ENCODE peak calls at places on chromosomes 16 and 17, in five cellular contexts. M is upper lobe of left lung, D is HepG2, P is K562, G is GM12878. T is an unnamed sample.

GRCh38 chr16:70572050-70572925 is 48.7 kb downstream of the SF3B3 start:
- ATAC-seq in M (no peak), P (no peak), G (no peak), D (no peak), T (no peak)

GRCh38 chr17:4327638-4328037 is 38.8 kb downstream of the UBE2G1 start:
- ATAC-seq in M (no peak), P (no peak), G (no peak), D (no peak), T (peak)

GRCh38 chr17:78654230-78654824 is 77.1 kb upstream of the DNAH17 start:
- ATAC-seq in D (no peak), G (no peak), M (no peak), P (no peak), T (no peak)

GRCh38 chr17:78534492-78535284 is 42.5 kb downstream of the DNAH17 start:
- ATAC-seq in D (no peak), M (peak), P (no peak), G (no peak), T (peak)

GRCh38 chr16:2042666-2043295 is 4.9 kb downstream of the NTHL1 start:
- ATAC-seq in D (no peak), P (no peak), G (no peak), M (no peak), T (no peak)

GRCh38 chr17:52546493-52546892 is 388.0 kb upstream of the CA10 start:
- ATAC-seq in G (no peak), D (no peak), M (peak), P (no peak), T (no peak)

GRCh38 chr16:22813946-22814325 is at the start of gene HS3ST2:
- ATAC-seq in D (no peak), P (no peak), G (no peak), M (peak), T (peak)

GRCh38 chr16:20844054-20844453 is 37.7 kb downstream of the REXO5 start:
- ATAC-seq in D (no peak), M (no peak), P (no peak), G (no peak), T (no peak)

GRCh38 chr16:982152-983043 is 828 bp downstream of the SOX8 start:
- ATAC-seq in M (no peak), P (no peak), D (no peak), G (no peak), T (no peak)

GRCh38 chr17:67151717-67152116 is 93.3 kb downstream of the HELZ start:
- ATAC-seq in G (no peak), P (no peak), M (no peak), D (peak), T (no peak)

GRCh38 chr17:35786941-35787432 is 8.5 kb downstream of the MMP28 start:
- ATAC-seq in P (peak), M (no peak), D (no peak), G (no peak), T (peak)

GRCh38 chr17:4180791-4181190 is 37.8 kb downstream of the CYB5D2 start:
- ATAC-seq in G (no peak), D (no peak), P (no peak), M (no peak), T (no peak)

GRCh38 chr16:47944589-47944988 is 211.2 kb downstream of the ABCC12 start:
- ATAC-seq in D (no peak), M (no peak), G (no peak), P (no peak), T (no peak)

GRCh38 chr17:27532269-27533067 is 76.2 kb downstream of the KSR1 start:
- ATAC-seq in M (peak), P (peak), G (no peak), D (peak), T (peak)

GRCh38 chr17:67003231-67003630 is 38.7 kb downstream of the CACNG4 start:
- ATAC-seq in D (no peak), P (no peak), G (no peak), M (no peak), T (no peak)

GRCh38 chr17:65385726-65386125 is 175.7 kb downstream of the AXIN2 start:
- ATAC-seq in G (no peak), D (no peak), M (no peak), P (peak), T (no peak)

GRCh38 chr16:81650982-81651562 is 128.0 kb upstream of the PLCG2 start:
- ATAC-seq in M (peak), D (no peak), G (no peak), P (peak), T (peak)

GRCh38 chr16:11602321-11602720 is 15.6 kb upstream of the LITAF start:
- ATAC-seq in D (no peak), P (no peak), G (no peak), M (no peak), T (no peak)

GRCh38 chr17:36640836-36641235 is 39.5 kb downstream of the MRM1 start:
- ATAC-seq in G (no peak), D (no peak), P (no peak), M (no peak), T (no peak)

GRCh38 chr16:23079683-23080221 is 69.5 kb downstream of the USP31 start:
- ATAC-seq in P (no peak), D (peak), M (peak), G (no peak), T (no peak)

GRCh38 chr16:23482778-23483177 is 27.5 kb downstream of the GGA2 start:
- ATAC-seq in G (no peak), M (no peak), D (no peak), P (no peak), T (no peak)

GRCh38 chr16:7938175-7938574 is 605.5 kb downstream of the RBFOX1 start:
- ATAC-seq in D (no peak), M (no peak), P (no peak), G (no peak), T (no peak)

GRCh38 chr17:34436607-34437006 is 73.6 kb upstream of the CCL1 start:
- ATAC-seq in G (no peak), M (peak), P (no peak), D (no peak), T (no peak)

GRCh38 chr17:67258836-67259468 is 14.0 kb upstream of the HELZ start:
- ATAC-seq in P (no peak), M (no peak), G (peak), D (no peak), T (no peak)

GRCh38 chr17:19728114-19728495 is 11.7 kb upstream of the SLC47A2 start:
- ATAC-seq in G (no peak), D (peak), M (peak), P (no peak), T (peak)

GRCh38 chr17:44840936-44841335 is 6.7 kb upstream of the HIGD1B start:
- ATAC-seq in P (no peak), M (no peak), D (no peak), G (no peak), T (no peak)

GRCh38 chr16:86393907-86394626 is 116.3 kb upstream of the FOXF1 start:
- ATAC-seq in D (no peak), G (no peak), P (no peak), M (no peak), T (no peak)

GRCh38 chr16:86390335-86390734 is 120.0 kb upstream of the FOXF1 start:
- ATAC-seq in D (no peak), P (no peak), M (no peak), G (no peak), T (no peak)

GRCh38 chr16:86391486-86391885 is 118.8 kb upstream of the FOXF1 start:
- ATAC-seq in G (no peak), P (no peak), D (no peak), M (no peak), T (no peak)

GRCh38 chr16:86391987-86392386 is 118.3 kb upstream of the FOXF1 start:
- ATAC-seq in G (no peak), P (no peak), D (no peak), M (no peak), T (no peak)

GRCh38 chr16:86392751-86393150 is 117.6 kb upstream of the FOXF1 start:
- ATAC-seq in P (no peak), M (no peak), G (no peak), D (no peak), T (no peak)
- TF ChIP-seq EP300 in P (no peak), M (no peak), G (no peak), D (no peak), T (no peak)

GRCh38 chr16:68231384-68232136 is 4.4 kb downstream of the ESRP2 start:
- ATAC-seq in M (no peak), P (no peak), D (no peak), G (no peak), T (no peak)
- TF ChIP-seq POLR2AphosphoS5 in M (no peak), P (no peak), D (no peak), G (no peak), T (no peak)

GRCh38 chr16:52469775-52470174 is 77.2 kb downstream of the TOX3 start:
- ATAC-seq in G (no peak), D (no peak), M (no peak), P (no peak), T (no peak)
- H3K4me3 ChIP-seq in G (no peak), D (no peak), M (no peak), P (no peak), T (no peak)

DNA sequence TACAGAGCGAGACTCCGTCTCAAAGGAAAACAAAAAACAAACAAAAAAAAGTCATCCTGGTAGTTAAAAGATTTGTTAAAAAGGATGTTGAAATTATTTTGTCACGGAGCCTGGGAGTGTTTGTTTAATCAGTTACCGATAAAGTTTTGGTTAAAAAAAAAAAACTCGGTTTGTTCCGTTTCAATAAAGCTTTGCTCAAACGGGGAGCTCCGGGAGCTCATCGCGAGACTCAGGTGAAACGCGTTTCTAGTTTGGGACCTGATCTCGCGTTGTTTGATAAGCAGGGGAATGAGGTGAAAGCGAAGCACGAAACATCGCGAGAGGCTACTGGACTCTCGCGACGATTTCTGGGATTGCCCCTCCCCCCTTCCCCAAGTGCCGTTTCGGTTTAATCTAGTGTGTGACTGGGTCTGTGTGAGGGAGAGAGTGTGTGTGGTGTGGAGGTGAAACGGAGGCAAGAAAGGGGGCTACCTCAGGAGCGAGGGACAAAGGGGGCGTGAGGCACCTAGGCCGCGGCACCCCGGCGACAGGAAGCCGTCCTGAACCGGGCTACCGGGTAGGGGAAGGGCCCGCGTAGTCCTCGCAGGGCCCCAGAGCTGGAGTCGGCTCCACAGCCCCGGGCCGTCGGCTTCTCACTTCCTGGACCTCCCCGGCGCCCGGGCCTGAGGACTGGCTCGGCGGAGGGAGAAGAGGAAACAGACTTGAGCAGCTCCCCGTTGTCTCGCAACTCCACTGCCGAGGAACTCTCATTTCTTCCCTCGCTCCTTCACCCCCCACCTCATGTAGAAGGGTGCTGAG is at the start of gene CDK12:
- ATAC-seq in P (peak), M (peak), G (peak), D (peak), T (peak)
- TF ChIP-seq EP300 in P (no peak), M (no peak), G (no peak), D (peak), T (no peak)

GRCh38 chr17:81342700-81343070 is 47.6 kb upstream of the SLC38A10 start:
- ATAC-seq in D (no peak), M (no peak), P (no peak), G (no peak), T (no peak)
- TF ChIP-seq POLR2AphosphoS5 in D (no peak), M (no peak), P (no peak), G (no peak), T (no peak)

GRCh38 chr16:85555549-85556455 is 57.3 kb upstream of the GSE1 start:
- ATAC-seq in G (no peak), D (no peak), P (peak), M (no peak), T (no peak)

GRCh38 chr16:85556456-85557082 is 56.6 kb upstream of the GSE1 start:
- ATAC-seq in G (peak), P (no peak), D (no peak), M (no peak), T (peak)

GRCh38 chr16:85554114-85554790 is 58.9 kb upstream of the GSE1 start:
- ATAC-seq in M (peak), G (peak), D (peak), P (peak), T (peak)

GRCh38 chr16:85553436-85554113 is 59.5 kb upstream of the GSE1 start:
- ATAC-seq in G (peak), P (peak), D (peak), M (peak), T (peak)

GRCh38 chr16:85554791-85555548 is 58.2 kb upstream of the GSE1 start:
- ATAC-seq in G (peak), D (no peak), M (no peak), P (peak), T (peak)
- H3K4me3 ChIP-seq in G (peak), D (peak), M (peak), P (peak), T (peak)

DNA sequence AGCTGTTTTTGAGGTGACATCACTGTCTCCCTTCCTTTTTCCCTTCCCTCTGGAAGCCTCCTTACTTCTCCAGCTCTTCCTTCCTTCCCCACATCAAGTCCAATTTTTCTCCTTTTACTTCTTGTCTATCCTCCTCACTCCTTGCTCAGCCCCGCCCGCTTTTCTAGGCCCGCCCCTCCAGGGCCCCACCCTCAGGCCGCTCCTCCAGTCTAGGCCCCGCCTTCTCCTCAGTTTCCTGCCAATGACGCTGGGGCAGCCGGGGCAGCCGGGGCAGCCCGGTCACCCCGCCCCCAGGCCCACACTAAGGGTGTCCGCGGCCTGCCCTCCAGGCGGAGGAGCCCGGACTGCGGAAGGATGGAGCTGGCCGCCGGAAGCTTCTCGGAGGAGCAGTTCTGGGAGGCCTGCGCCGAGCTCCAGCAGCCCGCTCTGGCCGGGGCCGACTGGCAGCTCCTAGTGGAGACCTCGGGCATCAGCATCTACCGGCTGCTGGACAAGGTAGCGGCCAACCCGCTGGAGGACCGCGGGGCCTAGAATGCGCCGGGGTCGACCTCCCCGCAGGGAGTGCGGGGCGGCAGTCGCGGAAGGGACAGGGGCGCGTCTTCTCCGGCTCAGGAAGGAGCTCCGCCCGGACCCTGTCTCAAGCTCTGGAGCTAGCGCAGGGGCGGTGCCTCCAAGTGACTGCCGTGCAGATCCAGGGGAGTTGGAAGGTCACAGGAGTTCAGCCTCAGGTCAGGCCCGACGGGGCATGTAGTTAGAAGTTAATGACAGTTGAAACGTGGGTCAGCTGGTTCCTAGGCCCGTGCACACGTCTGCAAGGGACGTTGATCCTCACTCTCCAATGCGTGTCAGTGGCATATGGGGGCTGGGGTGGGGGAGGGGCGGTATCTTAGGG is at the start of gene PCTP:
- ATAC-seq in D (peak), P (peak), G (peak), M (peak), T (peak)
- TF ChIP-seq EP300 in D (no peak), P (peak), G (no peak), M (no peak), T (no peak)

DNA sequence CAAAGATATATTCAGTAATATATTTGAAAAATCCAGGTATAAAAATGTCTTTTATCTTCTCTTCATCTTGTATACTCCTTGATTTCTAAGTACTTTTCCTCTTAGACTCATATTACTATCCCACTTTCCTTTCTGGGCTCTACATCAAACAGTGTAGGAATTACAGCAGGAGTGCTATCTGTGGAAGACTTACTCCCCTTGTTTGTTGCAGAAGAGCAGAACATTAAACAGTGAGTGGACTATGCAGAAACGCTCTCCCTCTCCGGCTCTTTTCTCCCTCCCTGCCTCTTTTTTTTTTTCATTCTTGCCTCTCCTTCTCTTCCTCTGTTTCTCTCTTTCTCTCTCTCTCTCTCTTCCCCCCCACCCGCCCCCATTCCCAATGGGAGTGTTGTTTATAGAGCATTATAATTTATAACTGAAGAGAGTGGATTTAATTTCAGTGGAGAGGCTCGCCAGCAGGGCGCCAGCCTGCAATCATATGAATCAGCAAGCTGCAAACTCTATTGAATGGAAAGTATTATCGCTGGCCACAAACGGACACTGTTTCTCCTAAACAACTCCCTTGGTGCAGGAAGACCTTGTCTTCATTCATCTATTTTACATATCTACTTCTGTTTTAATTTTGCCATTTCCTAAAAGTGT is 242.3 kb upstream of the TBX2 start:
- ATAC-seq in G (no peak), D (no peak), P (peak), M (no peak), T (no peak)
- TF ChIP-seq POLR2AphosphoS5 in G (no peak), D (no peak), P (no peak), M (no peak), T (no peak)

DNA sequence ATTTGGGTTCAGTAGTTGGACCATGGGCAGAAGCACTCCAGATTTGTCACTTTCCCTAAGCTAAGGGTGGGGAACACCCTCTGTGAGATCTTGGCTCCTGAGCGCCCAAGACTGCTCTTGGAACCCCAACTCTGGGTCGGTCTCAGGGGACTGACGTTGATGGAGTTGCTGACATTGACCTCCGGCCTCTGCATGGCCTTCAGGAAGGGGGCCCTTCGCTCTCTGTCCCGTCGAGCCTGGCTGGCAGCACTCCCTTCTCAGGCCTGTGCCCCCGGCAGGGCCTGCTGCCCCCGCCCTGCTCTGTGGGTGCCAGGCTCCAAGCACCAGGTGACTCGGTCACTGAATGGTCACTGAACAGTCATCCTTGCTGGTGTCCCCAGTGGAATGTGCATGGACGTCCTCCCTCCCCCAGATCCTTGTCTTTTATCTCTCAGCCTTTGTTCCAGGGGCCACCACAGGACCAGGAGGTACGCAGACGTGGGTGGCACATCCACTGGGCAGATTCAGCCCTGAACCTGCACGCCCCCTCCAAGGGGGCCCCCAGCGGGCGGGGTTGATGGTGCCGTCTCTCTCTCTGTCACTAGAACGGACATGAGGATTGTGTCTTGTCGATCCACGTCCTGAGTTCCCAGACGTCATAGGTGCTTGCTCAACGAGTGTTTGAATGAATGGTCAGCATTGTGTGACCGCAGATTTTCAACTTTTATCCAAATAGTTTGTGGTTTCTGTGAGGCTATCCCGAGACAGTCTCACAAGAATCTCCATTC is 314.5 kb downstream of the SEC14L1 start:
- ATAC-seq in M (no peak), P (no peak), G (no peak), D (no peak), T (no peak)
- H3K4me3 ChIP-seq in M (peak), P (no peak), G (peak), D (peak), T (no peak)

DNA sequence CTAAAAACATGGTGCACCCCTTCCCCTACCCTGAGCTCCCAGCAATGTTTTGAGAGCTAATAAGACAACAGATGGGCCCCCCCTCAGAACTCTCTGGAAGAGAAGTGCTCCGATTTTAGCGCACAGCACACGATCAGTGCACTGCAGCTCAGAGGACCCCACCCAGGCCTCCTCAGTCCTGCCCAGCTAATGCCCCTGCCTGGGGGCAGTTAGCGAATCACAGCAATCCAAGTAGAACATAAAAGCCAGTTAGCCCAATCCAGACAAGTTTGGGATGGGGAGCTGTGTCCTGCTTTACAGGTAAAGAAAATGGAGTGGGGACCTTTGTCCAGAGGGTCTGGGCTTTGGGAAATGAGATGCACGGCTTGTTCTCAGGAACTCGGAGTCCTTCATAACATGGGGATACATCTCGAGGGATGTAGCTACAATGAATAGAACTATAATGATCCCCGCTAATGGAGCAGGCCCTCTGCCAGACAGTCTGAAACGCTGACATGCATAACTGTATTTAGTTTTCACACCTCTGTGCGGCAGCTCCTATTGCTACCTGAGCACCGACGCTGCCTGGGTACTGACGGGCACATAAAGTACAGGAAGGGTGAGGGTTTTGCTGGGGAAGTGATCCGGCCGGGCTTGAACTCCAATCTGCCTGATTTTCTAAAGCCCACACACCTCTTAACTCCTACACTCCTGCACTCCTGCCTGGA is 29.7 kb upstream of the CDC42EP4 start:
- ATAC-seq in M (no peak), D (peak), P (no peak), G (no peak), T (no peak)
- TF ChIP-seq EP300 in M (no peak), D (no peak), P (no peak), G (no peak), T (no peak)